ENCODE peak calls at places on chromosome 16, in five cellular contexts. N is IMR-90, Y is GM12878, X is K562, W is A549. U is an unnamed sample.

GRCh38 chr16:57134982-57135381 is 42.6 kb downstream of the CPNE2 start:
- DNase-seq in N (no peak), Y (no peak), X (no peak), W (no peak), U (no peak)

GRCh38 chr16:67164599-67165061 is at the start of gene HSF4:
- DNase-seq in N (no peak), Y (no peak), X (peak; percentile 79), W (no peak), U (peak; percentile 81)

GRCh38 chr16:15141586-15141985 is 47.5 kb upstream of the RRN3 start:
- DNase-seq in N (no peak), Y (no peak), X (no peak), W (no peak), U (peak; percentile 8)

GRCh38 chr16:78005881-78006280 is 16.5 kb upstream of the CLEC3A start:
- DNase-seq in N (no peak), Y (no peak), X (peak; percentile 37), W (peak; percentile 7), U (no peak)

GRCh38 chr16:53912155-53912554 is 208.2 kb downstream of the FTO start:
- DNase-seq in N (no peak), Y (peak; percentile 2), X (no peak), W (no peak), U (no peak)

GRCh38 chr16:27784351-27785306 is 234.7 kb downstream of the KATNIP start:
- DNase-seq in N (no peak), Y (no peak), X (no peak), W (no peak), U (peak; percentile 82)

GRCh38 chr16:14011846-14012245 is 59.3 kb upstream of the MRTFB start:
- DNase-seq in N (no peak), Y (no peak), X (no peak), W (no peak), U (no peak)

GRCh38 chr16:2371421-2371820 is 30.9 kb upstream of the ABCA3 start:
- DNase-seq in N (no peak), Y (no peak), X (no peak), W (no peak), U (no peak)

GRCh38 chr16:23595246-23595950 is 718 bp downstream of the NDUFAB1 start:
- DNase-seq in N (no peak), Y (no peak), X (no peak), W (peak; percentile 7), U (peak; percentile 20)
- TF ChIP-seq RCOR1 in N (no peak), Y (no peak), X (no peak), W (no peak), U (no peak)

DNA sequence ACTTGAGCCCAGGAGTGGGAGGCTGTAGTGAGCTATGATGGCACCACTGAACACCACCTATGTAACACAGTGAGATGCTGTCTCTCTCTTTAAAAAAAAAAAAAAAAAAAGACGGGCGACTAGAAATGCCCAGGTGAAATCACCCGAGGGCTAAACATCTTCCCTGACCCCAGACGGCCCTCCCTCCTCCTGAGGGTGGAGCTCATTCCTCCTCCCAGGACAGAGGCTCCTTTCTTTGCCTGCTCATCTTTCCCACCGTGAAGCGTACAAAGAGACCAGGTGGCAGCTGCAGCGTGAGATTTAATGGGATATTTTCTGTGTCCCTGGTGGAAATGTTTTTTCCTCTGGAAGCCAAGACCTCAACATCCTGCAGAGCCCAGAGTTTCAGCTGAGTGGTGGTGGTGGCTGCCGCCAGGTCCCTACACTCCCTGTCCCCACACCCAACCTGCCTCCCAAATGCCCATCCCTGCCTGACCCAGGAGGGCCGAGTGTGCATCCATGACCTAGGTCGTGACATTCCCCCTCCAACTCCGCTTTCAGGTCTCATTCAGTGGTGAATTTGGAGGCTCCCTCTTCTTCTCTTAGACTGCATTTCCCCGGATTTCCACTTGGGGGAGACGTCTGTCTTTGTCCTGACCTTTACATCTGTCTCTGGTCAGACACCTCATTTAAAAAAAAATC is 14.4 kb upstream of the GPRC5B start:
- DNase-seq in N (peak; percentile 46), Y (no peak), X (peak; percentile 59), W (peak; percentile 68), U (peak; percentile 64)
- H3K4me3 ChIP-seq in N (no peak overlapping the region), Y (no peak overlapping the region), X (no peak overlapping the region), W (no peak overlapping the region), U (no peak overlapping the region)

GRCh38 chr16:51119576-51120288 is 31.3 kb downstream of the SALL1 start:
- DNase-seq in N (peak; percentile 1), Y (no peak), X (no peak), W (no peak), U (no peak)
- TF ChIP-seq RCOR1 in N (no peak), Y (no peak), X (no peak), W (no peak), U (no peak)

GRCh38 chr16:85566502-85567100 is 46.5 kb upstream of the GSE1 start:
- DNase-seq in N (no peak), Y (no peak), X (no peak), W (no peak), U (no peak)

GRCh38 chr16:85565340-85565739 is 47.8 kb upstream of the GSE1 start:
- DNase-seq in N (no peak), Y (no peak), X (no peak), W (no peak), U (no peak)

GRCh38 chr16:85564277-85565051 is 48.7 kb upstream of the GSE1 start:
- DNase-seq in N (no peak), Y (no peak), X (no peak), W (no peak), U (no peak)

GRCh38 chr16:85567101-85567866 is 45.8 kb upstream of the GSE1 start:
- DNase-seq in N (no peak), Y (no peak), X (peak; percentile 86), W (no peak), U (no peak)

GRCh38 chr16:85565796-85566501 is 47.2 kb upstream of the GSE1 start:
- DNase-seq in N (no peak), Y (no peak), X (no peak), W (no peak), U (no peak)
- H3K4me3 ChIP-seq in N (no peak overlapping the region), Y (no peak overlapping the region), X (peak overlapping the region; percentile 29), W (no peak overlapping the region), U (no peak overlapping the region)

U was measured in SK-N-SH.